ENCODE peak calls at places on chromosome 15, in nine cellular contexts. Z is tibial nerve; V is Karpas-422; C is mesendoderm; K is body of pancreas; T is mesenchymal stem cell; Q is PC-9; U is right lobe of liver; O is CD8-positive, alpha-beta T cell. Y is an unnamed sample. For H3K4me1 and H3K36me3, the result is how much of the 10 kb centered on the place peaks cover.

GRCh38 chr15:101795455-101795854 is 7.9 kb upstream of the OR4F6 start:
- DNase-seq in Z (no peak), V (no peak), C (no peak), K (no peak), T (peak), Q (no peak), U (no peak), O (no peak), Y (no peak)

GRCh38 chr15:45521596-45522167 is 873 bp downstream of the SLC30A4 start:
- DNase-seq in Z (peak), V (no peak), C (no peak), K (no peak), T (no peak), Q (peak), U (no peak), O (peak), Y (peak)

GRCh38 chr15:100112636-100113305 is 229.0 kb downstream of the ADAMTS17 start:
- DNase-seq in Z (no peak), V (no peak), C (no peak), K (no peak), T (no peak), Q (no peak), U (no peak), O (no peak), Y (no peak)

GRCh38 chr15:101538996-101539395 is 49.5 kb upstream of the PCSK6 start:
- DNase-seq in Z (no peak), V (no peak), C (no peak), K (no peak), T (no peak), Q (no peak), U (no peak), O (peak), Y (no peak)

GRCh38 chr15:77548608-77549551 is 83.8 kb downstream of the LINGO1 start:
- DNase-seq in Z (no peak), V (no peak), C (peak), K (no peak), T (no peak), Q (no peak), U (no peak), O (no peak), Y (no peak)

GRCh38 chr15:71151061-71151460 is 35.8 kb downstream of the THSD4 start:
- DNase-seq in Z (no peak), V (no peak), C (peak), K (no peak), T (no peak), Q (no peak), U (no peak), O (no peak), Y (no peak)

GRCh38 chr15:76127880-76128279 is 68.1 kb downstream of the TMEM266 start:
- DNase-seq in Z (no peak), V (peak), C (no peak), K (peak), T (no peak), Q (no peak), U (no peak), O (no peak), Y (no peak)

GRCh38 chr15:72835289-72835890 is 51.8 kb upstream of the ADPGK start:
- DNase-seq in Z (no peak), V (peak), C (peak), K (peak), T (no peak), Q (no peak), U (no peak), O (no peak), Y (peak)

GRCh38 chr15:60883691-60884319 is 345.3 kb downstream of the RORA start:
- DNase-seq in Z (no peak), V (no peak), C (no peak), K (no peak), T (no peak), Q (no peak), U (no peak), O (no peak), Y (no peak)

GRCh38 chr15:41557673-41558399 is 1.2 kb upstream of the TYRO3 start:
- DNase-seq in Z (peak), V (peak), C (peak), K (peak), T (peak), Q (no peak), U (no peak), O (peak), Y (peak)

GRCh38 chr15:77017091-77017660 is 22.2 kb downstream of the PSTPIP1 start:
- DNase-seq in Z (no peak), V (no peak), C (no peak), K (no peak), T (no peak), Q (no peak), U (no peak), O (no peak), Y (peak)

GRCh38 chr15:89218531-89218930 is 2.8 kb downstream of the RLBP1 start:
- DNase-seq in Z (no peak), V (no peak), C (no peak), K (no peak), T (no peak), Q (no peak), U (no peak), O (no peak), Y (no peak)

GRCh38 chr15:60890361-60890991 is 338.6 kb downstream of the RORA start:
- DNase-seq in Z (no peak), V (no peak), C (no peak), K (no peak), T (no peak), Q (no peak), U (no peak), O (no peak), Y (no peak)

GRCh38 chr15:48144889-48145288 is 24.1 kb downstream of the SLC24A5 start:
- DNase-seq in Z (no peak), V (no peak), C (no peak), K (no peak), T (peak), Q (no peak), U (no peak), O (no peak), Y (no peak)

GRCh38 chr15:27222479-27222878 is 251.5 kb downstream of the GABRG3 start:
- DNase-seq in Z (no peak), V (no peak), C (no peak), K (no peak), T (peak), Q (no peak), U (no peak), O (no peak), Y (peak)

GRCh38 chr15:72205273-72205672 is 7.7 kb upstream of the GRAMD2A start:
- DNase-seq in Z (no peak), V (peak), C (no peak), K (no peak), T (no peak), Q (no peak), U (no peak), O (no peak), Y (no peak)

GRCh38 chr15:92638709-92639365 is 16.7 kb downstream of the FAM174B start:
- DNase-seq in Z (no peak), V (no peak), C (peak), K (peak), T (no peak), Q (peak), U (peak), O (no peak), Y (no peak)

GRCh38 chr15:62760506-62760905 is 282.0 kb upstream of the TPM1 start:
- DNase-seq in Z (no peak), V (no peak), C (no peak), K (no peak), T (no peak), Q (no peak), U (no peak), O (no peak), Y (no peak)

GRCh38 chr15:68256675-68257450 is 20.7 kb upstream of the FEM1B start:
- DNase-seq in Z (peak), V (peak), C (peak), K (peak), T (peak), Q (peak), U (peak), O (peak), Y (peak)

GRCh38 chr15:85753791-85754452 is 40.8 kb downstream of the KLHL25 start:
- DNase-seq in Z (no peak), V (no peak), C (no peak), K (no peak), T (no peak), Q (no peak), U (peak), O (no peak), Y (no peak)

GRCh38 chr15:85755942-85756341 is 38.8 kb downstream of the KLHL25 start:
- DNase-seq in Z (no peak), V (no peak), C (no peak), K (no peak), T (no peak), Q (no peak), U (peak), O (no peak), Y (no peak)

GRCh38 chr15:85756411-85757072 is 38.2 kb downstream of the KLHL25 start:
- DNase-seq in Z (no peak), V (no peak), C (no peak), K (peak), T (no peak), Q (no peak), U (peak), O (no peak), Y (no peak)

GRCh38 chr15:85754993-85755392 is 39.7 kb downstream of the KLHL25 start:
- DNase-seq in Z (no peak), V (no peak), C (no peak), K (peak), T (no peak), Q (no peak), U (peak), O (no peak), Y (no peak)

GRCh38 chr15:85755471-85755870 is 39.3 kb downstream of the KLHL25 start:
- DNase-seq in Z (no peak), V (no peak), C (no peak), K (no peak), T (no peak), Q (no peak), U (peak), O (no peak), Y (no peak)
- H3K4me1 ChIP-seq in Z (under half), V (under half), C (under half), K (under half), T (under half), Q (under half), U (under half), O (under half), Y (under half)

GRCh38 chr15:42723068-42723467 is 13.9 kb downstream of the CDAN1 start:
- DNase-seq in Z (no peak), V (no peak), C (peak), K (no peak), T (no peak), Q (no peak), U (no peak), O (no peak), Y (no peak)

GRCh38 chr15:42724276-42724675 is 12.7 kb downstream of the CDAN1 start:
- DNase-seq in Z (no peak), V (no peak), C (no peak), K (no peak), T (no peak), Q (no peak), U (no peak), O (no peak), Y (no peak)

GRCh38 chr15:42726114-42726513 is 10.8 kb downstream of the CDAN1 start:
- DNase-seq in Z (no peak), V (no peak), C (no peak), K (no peak), T (no peak), Q (no peak), U (no peak), O (no peak), Y (no peak)

GRCh38 chr15:42727740-42728355 is 9.1 kb downstream of the CDAN1 start:
- DNase-seq in Z (no peak), V (no peak), C (no peak), K (no peak), T (no peak), Q (no peak), U (no peak), O (no peak), Y (no peak)

DNA sequence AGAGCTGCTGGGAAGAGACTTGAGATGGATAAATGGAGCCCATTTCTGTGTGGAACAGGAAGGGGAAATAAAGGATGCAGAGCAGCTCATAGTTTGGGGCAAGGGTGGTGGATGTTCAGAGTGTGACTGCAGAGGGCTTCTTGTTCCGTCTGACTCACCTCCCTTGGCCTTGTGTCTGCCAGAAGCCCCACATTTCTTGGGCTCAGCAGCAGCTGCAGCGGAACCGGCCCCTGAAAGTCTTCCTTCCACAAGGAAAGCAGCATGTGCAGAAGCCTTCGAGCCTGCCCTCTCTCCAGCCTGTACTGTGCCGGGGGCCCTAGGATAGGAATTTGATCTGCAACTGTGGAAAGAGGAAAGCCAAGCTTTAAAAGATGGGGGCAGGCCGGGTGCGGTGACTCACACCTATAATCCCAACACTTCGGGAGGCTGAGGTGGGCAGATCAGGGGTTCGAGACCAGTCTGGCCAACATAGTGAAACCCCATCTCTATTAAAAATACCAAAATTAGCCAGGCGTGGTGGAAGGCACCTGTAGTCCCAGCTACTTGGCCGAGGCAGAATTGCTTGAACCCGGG is 11.5 kb downstream of the CDAN1 start:
- DNase-seq in Z (no peak), V (no peak), C (no peak), K (no peak), T (no peak), Q (no peak), U (no peak), O (no peak), Y (no peak)
- H3K36me3 ChIP-seq in Z (under half), V (under half), C (under half), K (under half), T (half or more), Q (under half), U (under half), O (under half), Y (under half)

GRCh38 chr15:51343466-51343865 is 2.0 kb downstream of the GLDN start:
- DNase-seq in Z (no peak), V (no peak), C (no peak), K (no peak), T (no peak), Q (no peak), U (no peak), O (no peak), Y (no peak)

GRCh38 chr15:51338496-51338895 is at the start of gene CYP19A1:
- DNase-seq in Z (no peak), V (no peak), C (no peak), K (no peak), T (no peak), Q (no peak), U (no peak), O (no peak), Y (no peak)

GRCh38 chr15:51341366-51342248 is at the start of gene GLDN:
- DNase-seq in Z (no peak), V (no peak), C (peak), K (peak), T (peak), Q (no peak), U (peak), O (no peak), Y (no peak)

GRCh38 chr15:51342249-51342999 is 969 bp downstream of the GLDN start:
- DNase-seq in Z (peak), V (no peak), C (peak), K (no peak), T (no peak), Q (no peak), U (no peak), O (no peak), Y (no peak)
- H3K4me3 ChIP-seq in Z (peak), V (no peak), C (no peak), K (no peak), T (no peak), Q (no peak), U (no peak), O (no peak), Y (no peak)

DNA sequence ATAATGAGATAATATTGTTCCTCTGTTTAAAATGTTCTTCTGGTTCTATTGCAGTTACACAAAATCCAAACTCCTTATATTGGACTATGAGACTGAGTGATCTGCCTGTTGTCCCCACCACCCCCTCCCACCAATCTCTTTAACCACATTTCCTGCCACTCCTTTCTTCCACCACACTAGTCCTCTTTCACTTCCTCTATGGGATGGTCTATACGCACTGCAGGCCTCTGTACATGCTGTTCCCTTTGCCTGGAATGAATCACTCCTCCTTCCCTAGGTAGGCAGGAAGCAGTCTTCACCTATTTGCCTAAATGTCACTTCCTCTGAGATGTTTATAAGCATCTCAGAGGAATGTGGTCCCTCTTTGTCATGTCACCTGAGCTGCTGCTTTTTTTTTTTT is 4.0 kb downstream of the MAP2K1 start:
- DNase-seq in Z (no peak), V (peak), C (no peak), K (no peak), T (no peak), Q (no peak), U (no peak), O (peak), Y (peak)
- H3K4me1 ChIP-seq in Z (under half), V (under half), C (under half), K (under half), T (under half), Q (under half), U (under half), O (half or more), Y (under half)

GRCh38 chr15:25091421-25092158 is 136.8 kb downstream of the SNRPN start:
- DNase-seq in Z (no peak), V (no peak), C (no peak), K (no peak), T (no peak), Q (no peak), U (peak), O (peak), Y (no peak)
- H3K36me3 ChIP-seq in Z (half or more), V (half or more), C (under half), K (under half), T (half or more), Q (under half), U (under half), O (half or more), Y (under half)

GRCh38 chr15:74200394-74200793 is 2.2 kb downstream of the STRA6 start:
- DNase-seq in Z (peak), V (no peak), C (no peak), K (peak), T (peak), Q (peak), U (no peak), O (no peak), Y (peak)
- H3K4me3 ChIP-seq in Z (no peak), V (no peak), C (no peak), K (no peak), T (no peak), Q (peak), U (no peak), O (no peak), Y (no peak)

GRCh38 chr15:81469154-81469553 is 95.1 kb upstream of the TMC3 start:
- DNase-seq in Z (no peak), V (no peak), C (no peak), K (no peak), T (no peak), Q (no peak), U (no peak), O (no peak), Y (no peak)
- H3K4me1 ChIP-seq in Z (under half), V (under half), C (under half), K (under half), T (under half), Q (under half), U (under half), O (under half), Y (under half)